ENCODE peak calls at places on chromosomes 2 and 18, in four cellular contexts. F, V, O and W are unnamed samples.

GRCh38 chr2:71348302-71348701 is 16.7 kb downstream of the ZNF638 start:
- DNase-seq in F (no peak), V (no peak), O (peak), W (no peak)

GRCh38 chr18:34643982-34644381 is 66.1 kb upstream of the DTNA start:
- DNase-seq in V (no peak), F (no peak), O (peak), W (no peak)

GRCh38 chr2:49210191-49210590 is 55.9 kb upstream of the FSHR start:
- DNase-seq in O (no peak), F (peak), V (peak), W (no peak)

GRCh38 chr2:174971868-174972781 is 33.1 kb downstream of the CHN1 start:
- DNase-seq in V (no peak), F (no peak), O (peak), W (no peak)

GRCh38 chr18:79604205-79604912 is 75.2 kb upstream of the CTDP1 start:
- DNase-seq in O (no peak), F (no peak), V (no peak), W (no peak)

GRCh38 chr18:55585586-55586521 is 2.1 kb downstream of the TCF4 start:
- DNase-seq in O (peak), F (peak), V (no peak), W (no peak)

GRCh38 chr18:14978191-14978590 is 230.2 kb downstream of the ANKRD30B start:
- DNase-seq in F (no peak), V (no peak), O (no peak), W (no peak)

GRCh38 chr2:72973566-72974435 is 56.5 kb downstream of the EMX1 start:
- DNase-seq in V (no peak), F (peak), O (peak), W (peak)

GRCh38 chr18:45566025-45566740 is 49.1 kb upstream of the SLC14A2 start:
- DNase-seq in F (no peak), O (peak), V (no peak), W (no peak)

GRCh38 chr2:238523158-238524110 is 96.7 kb downstream of the ASB1 start:
- DNase-seq in F (peak), O (no peak), V (peak), W (peak)

GRCh38 chr18:8744656-8745055 is 39.3 kb downstream of the MTCL1 start:
- DNase-seq in V (no peak), F (no peak), O (no peak), W (no peak)

DNA sequence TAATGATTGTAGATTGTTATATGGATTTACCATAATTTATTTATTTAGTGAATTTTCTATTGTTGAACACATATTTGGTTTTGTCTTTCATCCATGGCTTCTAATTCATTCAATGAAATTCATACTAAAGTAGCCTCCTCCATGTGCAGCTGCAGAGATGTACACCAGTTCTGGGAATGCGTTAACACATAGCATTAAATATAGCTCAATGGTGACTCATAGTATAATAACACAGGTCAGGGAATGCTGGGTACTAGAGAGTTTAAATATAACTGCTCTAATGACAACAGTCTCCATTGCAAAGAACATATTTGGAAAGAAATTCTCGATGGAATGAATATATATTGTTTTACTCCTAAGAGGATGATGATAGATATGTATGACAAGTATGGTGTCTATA is 1190.2 kb upstream of the NRXN1 start:
- DNase-seq in O (peak), F (no peak), V (no peak), W (no peak)
- H2BK15ac ChIP-seq in O (no peak), F (no peak), V (no peak), W (no peak)

GRCh38 chr2:171287036-171287435 is 126.3 kb upstream of the TLK1 start:
- DNase-seq in V (no peak), F (no peak), O (peak), W (no peak)
- H3K18ac ChIP-seq in V (no peak), F (no peak), O (no peak), W (no peak)

DNA sequence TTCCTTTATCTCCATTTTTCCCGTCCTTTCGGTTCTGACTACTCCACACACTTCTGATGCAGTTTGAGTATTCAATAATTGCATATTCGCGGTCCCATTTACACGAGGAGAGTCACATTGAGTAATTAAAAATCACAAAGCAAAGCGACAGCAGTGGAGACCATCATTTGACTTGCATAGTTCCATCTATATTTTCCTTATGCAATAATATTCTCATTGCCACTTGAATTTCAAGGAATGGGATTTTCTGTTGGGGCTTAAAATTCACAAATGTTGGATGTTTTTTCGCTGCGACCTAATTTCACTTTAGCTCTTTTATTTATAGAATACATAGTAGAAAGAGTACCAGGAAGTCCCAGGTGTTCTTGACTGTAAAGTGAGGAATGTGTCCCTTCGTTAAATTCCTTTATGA is 186.8 kb downstream of the ZEB2 start:
- DNase-seq in O (no peak), V (no peak), F (no peak), W (no peak)
- H2BK12ac ChIP-seq in O (peak), V (peak), F (no peak), W (no peak)

DNA sequence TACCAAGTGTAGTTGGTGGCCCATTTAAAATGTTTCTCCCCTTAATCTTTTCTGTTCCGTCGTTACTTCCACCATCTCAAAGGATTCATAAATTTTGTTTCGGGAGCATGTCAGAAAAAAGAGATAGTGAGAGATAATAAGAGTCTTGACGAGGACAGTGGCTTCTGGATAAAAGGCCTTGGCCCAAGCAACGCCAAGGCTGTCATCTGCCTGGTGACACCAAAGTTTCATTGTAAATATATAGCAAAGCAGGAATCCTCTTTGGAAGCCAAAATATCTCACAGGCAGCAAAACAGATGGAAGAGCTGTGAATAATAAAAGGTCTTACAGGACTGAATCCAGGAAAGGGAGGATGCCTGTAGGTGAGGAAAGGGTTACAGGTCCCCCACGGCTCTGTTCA is 382.9 kb downstream of the OSR1 start:
- DNase-seq in V (no peak), O (no peak), F (no peak), W (no peak)
- H2BK15ac ChIP-seq in V (no peak), O (peak), F (no peak), W (no peak)

GRCh38 chr2:96952976-96953610 is 33.3 kb downstream of the FAM178B start:
- DNase-seq in F (no peak), V (no peak), O (peak), W (no peak)
- H3K18ac ChIP-seq in F (no peak), V (no peak), O (no peak), W (no peak)

GRCh38 chr2:150520887-150521664 is 33.6 kb upstream of the RND3 start:
- DNase-seq in V (no peak), O (peak), F (no peak), W (no peak)
- H2BK12ac ChIP-seq in V (no peak), O (peak), F (no peak), W (no peak)

DNA sequence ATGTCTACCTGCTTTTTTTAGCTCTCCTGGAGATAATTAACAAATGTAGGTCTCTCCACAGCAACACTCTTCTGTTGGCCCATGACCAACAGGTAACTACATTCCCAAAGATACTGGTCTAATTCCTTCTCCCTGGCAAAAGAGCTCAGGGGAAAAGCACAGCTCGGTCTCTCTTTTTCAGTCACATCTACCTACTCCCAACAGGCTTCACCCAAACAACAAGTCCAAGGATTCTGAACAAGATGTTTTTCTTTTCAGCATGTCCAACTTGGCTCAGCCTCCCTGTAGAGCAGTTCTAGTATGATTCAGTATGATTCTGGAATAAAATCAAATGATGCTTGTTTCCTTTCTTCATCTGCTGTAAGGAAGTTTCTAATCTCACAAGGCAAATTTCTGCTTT is 1704.8 kb upstream of the PIK3C3 start:
- DNase-seq in O (no peak), V (no peak), F (no peak), W (no peak)
- H2BK15ac ChIP-seq in O (no peak), V (no peak), F (no peak), W (no peak)